ENCODE peak calls at places on chromosome 2, in eight cellular contexts. F, Z, D, B, N, K, O and Q are unnamed samples.

GRCh38 chr2:10514287-10514686 is 66.2 kb upstream of the ODC1 start:
- DNase-seq in F (no peak), Z (no peak), D (no peak), B (no peak), N (no peak), K (no peak), O (no peak), Q (no peak)

GRCh38 chr2:73972846-73973245 is 11.9 kb upstream of the TET3 start:
- DNase-seq in F (no peak), Z (no peak), D (no peak), B (no peak), N (no peak), K (no peak), O (no peak), Q (no peak)

GRCh38 chr2:219119422-219120043 is 41.1 kb downstream of the NHEJ1 start:
- DNase-seq in F (peak; percentile 74), Z (peak; percentile 45), D (peak; percentile 83), B (peak; percentile 59), N (peak; percentile 53), K (peak; percentile 27), O (no peak), Q (peak; percentile 90)

GRCh38 chr2:172969609-172970008 is 106.0 kb upstream of the MAP3K20 start:
- DNase-seq in F (no peak), Z (peak; percentile 78), D (no peak), B (no peak), N (peak; percentile 29), K (no peak), O (no peak), Q (no peak)

GRCh38 chr2:31413025-31413424 is 1.5 kb downstream of the XDH start:
- DNase-seq in F (no peak), Z (no peak), D (peak; percentile 43), B (no peak), N (peak; percentile 54), K (no peak), O (no peak), Q (no peak)

GRCh38 chr2:38125830-38126229 is 49.9 kb upstream of the CYP1B1 start:
- DNase-seq in F (no peak), Z (no peak), D (no peak), B (no peak), N (no peak), K (no peak), O (no peak), Q (no peak)

GRCh38 chr2:18835787-18836186 is 246.4 kb upstream of the NT5C1B start:
- DNase-seq in F (no peak), Z (no peak), D (no peak), B (no peak), N (no peak), K (no peak), O (no peak), Q (no peak)

GRCh38 chr2:179596018-179596417 is 265.4 kb downstream of the ZNF385B start:
- DNase-seq in F (no peak), Z (no peak), D (peak; percentile 30), B (no peak), N (peak; percentile 88), K (no peak), O (no peak), Q (no peak)

GRCh38 chr2:235511187-235511661 is 17.4 kb downstream of the AGAP1 start:
- DNase-seq in F (peak; percentile 66), Z (peak; percentile 88), D (peak; percentile 55), B (no peak), N (peak; percentile 88), K (peak; percentile 50), O (no peak), Q (peak; percentile 78)

GRCh38 chr2:166344286-166345113 is 31.2 kb downstream of the SCN9A start:
- DNase-seq in F (peak; percentile 3), Z (no peak), D (peak; percentile 75), B (no peak), N (peak; percentile 87), K (no peak), O (no peak), Q (no peak)

GRCh38 chr2:67436221-67436620 is 39.1 kb downstream of the ETAA1 start:
- DNase-seq in F (peak; percentile 57), Z (no peak), D (no peak), B (no peak), N (no peak), K (no peak), O (no peak), Q (no peak)

GRCh38 chr2:186554850-186555785 is 34.7 kb upstream of the ITGAV start:
- DNase-seq in F (peak; percentile 67), Z (peak; percentile 55), D (no peak), B (no peak), N (peak; percentile 38), K (no peak), O (no peak), Q (no peak)

GRCh38 chr2:201363857-201364560 is 6.9 kb upstream of the FLACC1 start:
- DNase-seq in F (peak; percentile 72), Z (peak; percentile 54), D (peak; percentile 63), B (no peak), N (peak; percentile 71), K (peak; percentile 24), O (no peak), Q (no peak)

GRCh38 chr2:195498839-195499490 is 158.1 kb upstream of the SLC39A10 start:
- DNase-seq in F (no peak), Z (no peak), D (peak; percentile 37), B (no peak), N (peak; percentile 74), K (no peak), O (no peak), Q (no peak)

GRCh38 chr2:196617430-196617829 is 22.1 kb upstream of the CCDC150 start:
- DNase-seq in F (no peak), Z (no peak), D (no peak), B (no peak), N (no peak), K (no peak), O (no peak), Q (no peak)

GRCh38 chr2:237278593-237278992 is 135.4 kb downstream of the COL6A3 start:
- DNase-seq in F (no peak), Z (no peak), D (peak; percentile 94), B (no peak), N (peak; percentile 73), K (no peak), O (no peak), Q (no peak)

GRCh38 chr2:239211391-239212094 is 189.3 kb downstream of the HDAC4 start:
- DNase-seq in F (peak; percentile 67), Z (no peak), D (no peak), B (no peak), N (no peak), K (no peak), O (no peak), Q (no peak)
- H3K4me1 ChIP-seq in F (peaks cover 20% of the 10 kb centered on the region), Z (peaks cover 1% of the 10 kb centered on the region), D (no peaks in the 10 kb centered on the region), B (peaks cover 36% of the 10 kb centered on the region), N (peaks cover 5% of the 10 kb centered on the region), K (peaks cover 3% of the 10 kb centered on the region), O (peaks cover 12% of the 10 kb centered on the region), Q (no peaks in the 10 kb centered on the region)

DNA sequence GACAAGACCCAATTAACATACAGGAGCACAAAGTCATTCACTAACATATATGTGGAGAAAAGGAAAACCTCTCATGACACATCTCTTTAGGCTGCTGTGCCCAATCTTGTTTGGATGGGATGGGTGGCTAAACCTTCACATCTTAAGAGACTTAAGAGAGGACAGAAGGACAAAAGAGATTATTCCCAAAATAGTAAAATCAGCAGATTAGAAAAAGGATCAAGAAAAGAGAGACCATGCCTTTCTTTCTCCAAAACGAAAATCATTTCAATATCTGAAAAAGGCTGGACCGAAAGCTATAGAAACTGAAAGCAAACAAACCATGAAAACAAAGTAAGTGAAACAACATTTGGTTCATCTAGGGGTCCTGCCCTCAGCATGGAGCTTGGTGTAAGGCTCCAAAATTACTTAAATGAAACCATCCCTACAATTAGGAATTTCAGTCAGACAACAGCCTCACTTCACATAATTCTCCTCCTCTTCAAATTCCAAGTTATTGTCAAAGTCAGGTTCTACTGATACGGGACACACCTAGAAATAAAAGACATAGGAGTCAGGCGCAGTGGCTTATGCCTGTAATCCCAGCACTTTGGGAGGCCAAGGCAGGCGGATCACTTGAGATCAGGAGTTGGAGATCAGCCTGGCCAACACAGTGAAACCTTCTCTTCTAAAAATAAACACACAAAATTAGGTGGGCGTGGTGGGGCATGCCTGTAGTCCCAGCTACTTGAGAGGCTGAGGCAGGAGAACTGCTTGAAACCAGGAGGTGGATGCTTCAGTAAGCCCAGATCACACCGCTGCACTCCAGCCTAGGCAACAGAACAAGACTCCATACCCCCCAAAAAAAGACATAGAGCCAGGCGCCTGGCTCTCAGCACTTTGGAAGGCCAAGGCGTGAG is 5.2 kb downstream of the STARD7 start:
- DNase-seq in F (no peak), Z (peak; percentile 30), D (peak; percentile 46), B (no peak), N (no peak), K (no peak), O (no peak), Q (no peak)
- H3K9ac ChIP-seq in F (no peak overlapping the region), Z (no peak overlapping the region), D (peak overlapping the region; percentile 82), B (no peak overlapping the region), N (no peak overlapping the region), K (no peak overlapping the region), O (no peak overlapping the region), Q (no peak overlapping the region)

DNA sequence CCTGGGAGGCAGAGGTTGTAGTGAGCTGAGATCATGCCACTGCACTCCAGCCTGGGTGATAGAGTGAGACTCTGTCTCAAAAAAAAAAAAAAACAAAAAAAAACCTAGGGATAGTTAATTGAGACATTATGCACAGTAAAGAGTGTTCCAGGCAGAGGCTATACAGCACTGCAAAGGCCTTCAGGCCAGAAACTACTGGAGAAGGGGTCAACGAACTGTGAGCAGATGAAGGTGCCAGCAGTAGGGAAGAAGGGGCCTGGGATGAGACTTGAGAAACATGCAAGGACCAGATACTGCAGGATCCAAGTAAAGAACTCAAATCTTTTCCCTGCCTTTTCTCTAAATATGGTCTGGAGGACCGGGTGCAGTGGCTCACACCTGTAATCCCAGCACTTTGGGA is 26.0 kb upstream of the PCBP1 start:
- DNase-seq in F (no peak), Z (no peak), D (no peak), B (no peak), N (no peak), K (no peak), O (no peak), Q (no peak)
- H3K36me3 ChIP-seq in F (no peaks in the 10 kb centered on the region), Z (no peaks in the 10 kb centered on the region), D (peaks cover 55% of the 10 kb centered on the region), B (peaks cover 94% of the 10 kb centered on the region), N (peaks cover 9% of the 10 kb centered on the region), K (peaks cover 27% of the 10 kb centered on the region), O (peaks cover 7% of the 10 kb centered on the region), Q (peaks cover 5% of the 10 kb centered on the region)

GRCh38 chr2:217903142-217903858 is 99.5 kb downstream of the TNS1 start:
- DNase-seq in F (no peak), Z (peak; percentile 24), D (no peak), B (no peak), N (no peak), K (no peak), O (no peak), Q (no peak)
- H3K4me1 ChIP-seq in F (no peaks in the 10 kb centered on the region), Z (peaks cover 35% of the 10 kb centered on the region), D (peaks cover 85% of the 10 kb centered on the region), B (peaks cover 4% of the 10 kb centered on the region), N (peaks cover 49% of the 10 kb centered on the region), K (no peaks in the 10 kb centered on the region), O (peaks cover 4% of the 10 kb centered on the region), Q (no peaks in the 10 kb centered on the region)

GRCh38 chr2:176129013-176129796 is at the start of gene HOXD8:
- DNase-seq in F (peak; percentile 73), Z (peak; percentile 81), D (peak; percentile 34), B (no peak), N (peak; percentile 9), K (peak; percentile 59), O (no peak), Q (peak; percentile 72)
- H3K9ac ChIP-seq in F (no peak within 1 kb of the TSS), Z (peak within 1 kb of the TSS; percentile 90), D (peak within 1 kb of the TSS; percentile 92), B (no peak within 1 kb of the TSS), N (no peak within 1 kb of the TSS), K (peak within 1 kb of the TSS; percentile 32), O (no peak within 1 kb of the TSS), Q (peak within 1 kb of the TSS; percentile 70)

DNA sequence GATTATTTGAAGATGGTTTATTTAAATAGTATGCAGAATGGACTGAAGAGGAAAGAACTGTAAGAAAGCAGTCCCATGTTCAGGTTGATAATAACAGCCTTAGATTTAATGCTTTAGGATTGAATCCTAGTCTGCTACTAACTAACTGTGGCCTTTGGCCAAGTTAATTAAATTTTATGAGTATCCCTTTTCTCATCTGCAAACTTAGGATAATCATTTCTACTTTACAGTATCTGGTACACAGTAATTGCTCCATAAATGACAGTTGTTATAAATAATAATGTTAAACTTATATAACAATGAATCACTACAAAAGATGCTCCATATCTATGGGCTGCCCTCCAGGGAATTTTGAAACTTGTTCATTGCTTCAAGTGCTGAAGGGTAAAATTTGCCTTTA is 41.0 kb downstream of the FAP start:
- DNase-seq in F (no peak), Z (no peak), D (no peak), B (no peak), N (no peak), K (no peak), O (no peak), Q (no peak)
- H3K36me3 ChIP-seq in F (no peaks in the 10 kb centered on the region), Z (no peaks in the 10 kb centered on the region), D (peaks cover 66% of the 10 kb centered on the region), B (no peaks in the 10 kb centered on the region), N (peaks cover 18% of the 10 kb centered on the region), K (no peaks in the 10 kb centered on the region), O (no peaks in the 10 kb centered on the region), Q (no peaks in the 10 kb centered on the region)